ENCODE peak calls at places on chromosomes 7 and 10, in five cellular contexts. One of them, this sample, is unnamed.

GRCh38 chr7:2030475-2031456 is 202.0 kb downstream of the MAD1L1 start:
- DNase-seq in prostate gland: no peak
- DNase-seq in skeletal muscle cell: no peak
- DNase-seq in GM06990: no peak
- DNase-seq in sigmoid colon: peak
- DNase-seq in this sample: peak

GRCh38 chr7:77293046-77293445 is 93.4 kb upstream of the FGL2 start:
- DNase-seq in prostate gland: no peak
- DNase-seq in skeletal muscle cell: no peak
- DNase-seq in GM06990: no peak
- DNase-seq in sigmoid colon: no peak
- DNase-seq in this sample: no peak

GRCh38 chr7:11006271-11006670 is 32.6 kb downstream of the PHF14 start:
- DNase-seq in skeletal muscle cell: no peak
- DNase-seq in GM06990: no peak
- DNase-seq in prostate gland: no peak
- DNase-seq in sigmoid colon: no peak
- DNase-seq in this sample: no peak

GRCh38 chr7:51528172-51528571 is 211.6 kb upstream of the COBL start:
- DNase-seq in GM06990: no peak
- DNase-seq in sigmoid colon: no peak
- DNase-seq in skeletal muscle cell: no peak
- DNase-seq in prostate gland: no peak
- DNase-seq in this sample: no peak

GRCh38 chr7:3244241-3244814 is 56.7 kb upstream of the SDK1 start:
- DNase-seq in prostate gland: no peak
- DNase-seq in skeletal muscle cell: peak
- DNase-seq in GM06990: no peak
- DNase-seq in sigmoid colon: no peak
- DNase-seq in this sample: no peak

GRCh38 chr10:103696411-103697145 is 158.8 kb downstream of the SH3PXD2A start:
- DNase-seq in sigmoid colon: peak
- DNase-seq in prostate gland: no peak
- DNase-seq in skeletal muscle cell: peak
- DNase-seq in GM06990: peak
- DNase-seq in this sample: peak

GRCh38 chr7:95950698-95951097 is 178.3 kb downstream of the DYNC1I1 start:
- DNase-seq in prostate gland: no peak
- DNase-seq in sigmoid colon: no peak
- DNase-seq in skeletal muscle cell: no peak
- DNase-seq in GM06990: no peak
- DNase-seq in this sample: no peak

GRCh38 chr10:70537398-70538194 is 59.0 kb downstream of the PALD1 start:
- DNase-seq in prostate gland: no peak
- DNase-seq in sigmoid colon: no peak
- DNase-seq in skeletal muscle cell: no peak
- DNase-seq in GM06990: no peak
- DNase-seq in this sample: no peak

GRCh38 chr7:29957521-29957920 is 32.1 kb downstream of the SCRN1 start:
- DNase-seq in prostate gland: no peak
- DNase-seq in GM06990: no peak
- DNase-seq in sigmoid colon: no peak
- DNase-seq in skeletal muscle cell: no peak
- DNase-seq in this sample: no peak

GRCh38 chr7:114970308-114970707 is 48.4 kb downstream of the MDFIC start:
- DNase-seq in GM06990: no peak
- DNase-seq in prostate gland: no peak
- DNase-seq in skeletal muscle cell: no peak
- DNase-seq in sigmoid colon: no peak
- DNase-seq in this sample: no peak

GRCh38 chr10:103525901-103526300 is 32.4 kb downstream of the NEURL1 start:
- DNase-seq in skeletal muscle cell: no peak
- DNase-seq in sigmoid colon: no peak
- DNase-seq in prostate gland: no peak
- DNase-seq in GM06990: no peak
- DNase-seq in this sample: no peak

GRCh38 chr7:31079126-31079918 is 27.2 kb downstream of the ADCYAP1R1 start:
- DNase-seq in skeletal muscle cell: no peak
- DNase-seq in GM06990: no peak
- DNase-seq in sigmoid colon: peak
- DNase-seq in prostate gland: no peak
- DNase-seq in this sample: no peak

GRCh38 chr10:101672536-101672935 is 22.4 kb downstream of the FBXW4 start:
- DNase-seq in sigmoid colon: no peak
- DNase-seq in skeletal muscle cell: no peak
- DNase-seq in prostate gland: no peak
- DNase-seq in GM06990: no peak
- DNase-seq in this sample: no peak

GRCh38 chr10:97195654-97196212 is 10.0 kb upstream of the SLIT1 start:
- DNase-seq in sigmoid colon: no peak
- DNase-seq in skeletal muscle cell: no peak
- DNase-seq in GM06990: no peak
- DNase-seq in prostate gland: no peak
- DNase-seq in this sample: no peak

GRCh38 chr10:85607296-85607695 is 759.3 kb downstream of the GRID1 start:
- DNase-seq in skeletal muscle cell: no peak
- DNase-seq in sigmoid colon: no peak
- DNase-seq in GM06990: no peak
- DNase-seq in prostate gland: no peak
- DNase-seq in this sample: no peak

GRCh38 chr7:116052006-116052405 is 21.4 kb upstream of the TFEC start:
- DNase-seq in GM06990: no peak
- DNase-seq in sigmoid colon: no peak
- DNase-seq in skeletal muscle cell: no peak
- DNase-seq in prostate gland: no peak
- DNase-seq in this sample: no peak

GRCh38 chr10:100847440-100847839 is 65.3 kb upstream of the SLF2 start:
- DNase-seq in GM06990: no peak
- DNase-seq in prostate gland: no peak
- DNase-seq in skeletal muscle cell: no peak
- DNase-seq in sigmoid colon: no peak
- DNase-seq in this sample: no peak

GRCh38 chr10:32190890-32191491 is 134.8 kb upstream of the KIF5B start:
- DNase-seq in skeletal muscle cell: no peak
- DNase-seq in GM06990: peak
- DNase-seq in prostate gland: no peak
- DNase-seq in sigmoid colon: no peak
- DNase-seq in this sample: peak

GRCh38 chr10:114719311-114719710 is 61.2 kb upstream of the ABLIM1 start:
- DNase-seq in GM06990: no peak
- DNase-seq in skeletal muscle cell: no peak
- DNase-seq in sigmoid colon: no peak
- DNase-seq in prostate gland: no peak
- DNase-seq in this sample: no peak

GRCh38 chr10:122234416-122234815 is 36.7 kb upstream of the BTBD16 start:
- DNase-seq in sigmoid colon: no peak
- DNase-seq in prostate gland: no peak
- DNase-seq in GM06990: no peak
- DNase-seq in skeletal muscle cell: no peak
- DNase-seq in this sample: no peak

GRCh38 chr7:71652551-71652950 is 520.6 kb downstream of the GALNT17 start:
- DNase-seq in skeletal muscle cell: no peak
- DNase-seq in GM06990: no peak
- DNase-seq in sigmoid colon: no peak
- DNase-seq in prostate gland: no peak
- DNase-seq in this sample: no peak

GRCh38 chr10:86878973-86879781 is 78.2 kb downstream of the MMRN2 start:
- DNase-seq in GM06990: peak
- DNase-seq in skeletal muscle cell: no peak
- DNase-seq in sigmoid colon: no peak
- DNase-seq in prostate gland: no peak
- DNase-seq in this sample: peak

GRCh38 chr10:69666756-69667155 is 36.7 kb downstream of the FAM241B start:
- DNase-seq in sigmoid colon: no peak
- DNase-seq in GM06990: no peak
- DNase-seq in prostate gland: no peak
- DNase-seq in skeletal muscle cell: no peak
- DNase-seq in this sample: no peak

GRCh38 chr10:73161079-73161478 is 6.7 kb downstream of the ECD start:
- DNase-seq in GM06990: no peak
- DNase-seq in prostate gland: no peak
- DNase-seq in sigmoid colon: no peak
- DNase-seq in skeletal muscle cell: no peak
- DNase-seq in this sample: no peak

GRCh38 chr7:99551329-99551728 is 585 bp downstream of the FAM200A start:
- DNase-seq in GM06990: no peak
- DNase-seq in sigmoid colon: no peak
- DNase-seq in prostate gland: no peak
- DNase-seq in skeletal muscle cell: no peak
- DNase-seq in this sample: no peak

GRCh38 chr10:132364594-132364970 is 32.4 kb upstream of the PWWP2B start:
- DNase-seq in prostate gland: no peak
- DNase-seq in sigmoid colon: peak
- DNase-seq in skeletal muscle cell: no peak
- DNase-seq in GM06990: no peak
- DNase-seq in this sample: no peak

GRCh38 chr7:139471740-139472353 is 11.6 kb downstream of the KLRG2 start:
- DNase-seq in prostate gland: no peak
- DNase-seq in GM06990: no peak
- DNase-seq in skeletal muscle cell: no peak
- DNase-seq in sigmoid colon: no peak
- DNase-seq in this sample: no peak

GRCh38 chr7:144836545-144836842 is 641 bp upstream of the TPK1 start:
- DNase-seq in GM06990: no peak
- DNase-seq in skeletal muscle cell: no peak
- DNase-seq in prostate gland: no peak
- DNase-seq in sigmoid colon: no peak
- DNase-seq in this sample: no peak
- H3K4me3 ChIP-seq in GM06990: no peak
- H3K4me3 ChIP-seq in skeletal muscle cell: peak
- H3K4me3 ChIP-seq in prostate gland: peak
- H3K4me3 ChIP-seq in sigmoid colon: peak
- H3K4me3 ChIP-seq in this sample: no peak

DNA sequence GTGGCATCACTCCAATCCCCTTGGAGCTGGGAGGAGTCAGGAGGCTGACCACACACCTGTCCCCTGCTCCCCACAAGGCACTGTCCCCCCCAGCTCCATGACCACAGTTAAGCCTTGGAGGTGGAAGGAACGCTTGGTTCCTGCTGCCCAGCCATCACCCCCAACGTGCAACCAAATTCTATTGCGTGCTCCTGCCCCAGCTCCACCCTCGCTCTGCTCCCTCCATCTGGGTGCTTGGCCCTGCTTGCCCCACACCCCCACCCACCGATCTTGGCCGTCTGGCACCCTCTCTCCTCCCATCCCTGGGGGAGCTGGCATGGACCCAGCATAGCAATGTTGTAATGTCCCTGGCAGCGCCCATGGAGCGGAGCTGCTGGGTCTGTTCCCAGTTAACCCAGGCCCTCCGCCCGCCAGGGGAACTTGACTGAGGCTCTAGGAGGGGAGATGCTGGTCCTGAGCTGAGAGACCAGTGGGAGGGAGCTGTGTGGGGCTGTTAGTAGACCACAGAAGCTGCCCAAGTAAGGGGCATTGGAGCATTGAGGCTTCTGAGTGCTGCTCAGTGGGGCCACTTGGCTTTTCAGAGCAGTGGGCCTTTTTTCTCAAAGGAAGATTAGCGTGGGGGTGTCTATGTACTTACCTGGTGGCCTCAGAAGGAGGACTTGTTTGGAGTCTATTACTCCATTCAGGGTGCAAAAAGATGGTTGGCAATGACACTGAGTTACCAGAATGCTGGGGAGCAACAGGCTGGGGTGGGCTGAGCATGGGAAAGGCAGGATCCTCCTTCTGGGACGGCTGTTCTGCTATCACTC is 1.1 kb downstream of the EPHB6 start:
- DNase-seq in prostate gland: peak
- DNase-seq in skeletal muscle cell: no peak
- DNase-seq in GM06990: no peak
- DNase-seq in sigmoid colon: peak
- DNase-seq in this sample: no peak
- H3K4me3 ChIP-seq in prostate gland: peak
- H3K4me3 ChIP-seq in skeletal muscle cell: peak
- H3K4me3 ChIP-seq in GM06990: no peak
- H3K4me3 ChIP-seq in sigmoid colon: peak
- H3K4me3 ChIP-seq in this sample: peak

DNA sequence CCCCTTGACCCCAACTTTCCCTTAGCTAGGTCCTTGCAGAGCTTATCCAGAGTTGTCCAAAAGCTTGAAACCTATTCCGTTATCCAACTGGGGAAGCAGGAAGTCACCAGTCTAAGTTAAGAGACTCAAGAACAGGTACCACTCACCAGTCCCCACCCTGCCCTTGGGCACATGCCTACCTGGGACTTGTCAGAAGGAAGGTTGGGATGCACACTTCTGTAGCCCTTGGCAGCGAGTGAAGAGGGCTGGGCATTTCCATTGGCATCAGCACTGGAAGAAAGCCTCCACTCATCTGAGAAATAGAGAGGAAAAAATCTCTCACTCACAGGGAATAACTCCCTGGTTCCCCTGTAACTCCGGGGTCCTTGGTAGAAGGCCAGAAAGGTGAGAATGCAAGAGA is 131.0 kb upstream of the PDLIM1 start:
- DNase-seq in GM06990: no peak
- DNase-seq in sigmoid colon: peak
- DNase-seq in prostate gland: no peak
- DNase-seq in skeletal muscle cell: no peak
- DNase-seq in this sample: no peak
- H3K4me3 ChIP-seq in GM06990: no peak
- H3K4me3 ChIP-seq in sigmoid colon: peak
- H3K4me3 ChIP-seq in prostate gland: no peak
- H3K4me3 ChIP-seq in skeletal muscle cell: no peak
- H3K4me3 ChIP-seq in this sample: no peak

GRCh38 chr7:25069900-25070443 is 55.1 kb downstream of the CYCS start:
- DNase-seq in sigmoid colon: peak
- DNase-seq in prostate gland: peak
- DNase-seq in skeletal muscle cell: peak
- DNase-seq in GM06990: peak
- DNase-seq in this sample: peak
- H3K4me3 ChIP-seq in sigmoid colon: no peak
- H3K4me3 ChIP-seq in prostate gland: no peak
- H3K4me3 ChIP-seq in skeletal muscle cell: no peak
- H3K4me3 ChIP-seq in GM06990: peak
- H3K4me3 ChIP-seq in this sample: no peak

This sample was measured in Jurkat, Clone E6-1.